ENCODE peak calls at places on chromosomes 16 and 17, in five cellular contexts. Q is CD8-positive, alpha-beta T cell; P is activated naive CD8-positive, alpha-beta T cell treated with anti-CD3 and anti-CD28 coated beads for 36 hours; A is LoVo; L is stimulated activated CD4-positive, alpha-beta T cell treated with anti-CD3 and anti-CD28 coated beads, Interleukin-2, amount 100 ng/mL, for 4 hours. N is an unnamed sample.

GRCh38 chr16:58269526-58269925 is 25.3 kb downstream of the PRSS54 start:
- DNase-seq in P (no peak), L (no peak), Q (no peak), A (no peak), N (no peak)

GRCh38 chr17:30449480-30449879 is 27.7 kb upstream of the GOSR1 start:
- DNase-seq in Q (no peak), P (no peak), A (no peak), L (no peak), N (no peak)

GRCh38 chr17:34205401-34205800 is 49.7 kb upstream of the CCL2 start:
- DNase-seq in A (no peak), L (no peak), P (no peak), Q (no peak), N (no peak)

GRCh38 chr17:49315551-49315951 is 46.5 kb downstream of the ZNF652 start:
- DNase-seq in L (peak), Q (peak), P (peak), A (peak), N (peak)

GRCh38 chr17:57369509-57369945 is 113.2 kb downstream of the MSI2 start:
- DNase-seq in A (peak), Q (no peak), P (no peak), L (no peak), N (no peak)

GRCh38 chr17:6279659-6280058 is 155.3 kb downstream of the AIPL1 start:
- DNase-seq in A (peak), Q (no peak), L (no peak), P (no peak), N (no peak)

GRCh38 chr17:39618252-39618913 is 8.4 kb upstream of the PPP1R1B start:
- DNase-seq in Q (no peak), P (no peak), L (no peak), A (no peak), N (no peak)

GRCh38 chr17:4194796-4195195 is 51.8 kb downstream of the CYB5D2 start:
- DNase-seq in A (no peak), L (no peak), P (no peak), Q (no peak), N (no peak)

GRCh38 chr17:39100530-39100929 is 50.9 kb downstream of the PLXDC1 start:
- DNase-seq in A (no peak), L (no peak), P (no peak), Q (no peak), N (no peak)

GRCh38 chr16:54284319-54284930 is 2.2 kb downstream of the IRX3 start:
- DNase-seq in L (no peak), A (no peak), Q (no peak), P (no peak), N (no peak)

GRCh38 chr17:5500804-5501391 is 14.5 kb downstream of the MIS12 start:
- DNase-seq in Q (peak), L (peak), A (no peak), P (peak), N (peak)

GRCh38 chr17:56824503-56824902 is 9.2 kb downstream of the C17orf67 start:
- DNase-seq in Q (no peak), A (no peak), P (no peak), L (no peak), N (no peak)

GRCh38 chr16:50567651-50568050 is 19.5 kb downstream of the NKD1 start:
- DNase-seq in A (no peak), Q (no peak), P (no peak), L (no peak), N (no peak)

GRCh38 chr17:58111676-58112075 is 28.5 kb downstream of the DYNLL2 start:
- DNase-seq in L (no peak), P (no peak), A (no peak), Q (no peak), N (no peak)

GRCh38 chr17:77727216-77727615 is 231.3 kb upstream of the TNRC6C start:
- DNase-seq in L (no peak), A (no peak), Q (peak), P (no peak), N (no peak)

N was measured in activated T-helper 2 cell treated with anti-CD3 and anti-CD28 coated beads, Interferon-gamma antibody, Interleukin-2, Interleukin-4, amounts not matched to agents 10 μg/mL and 5 μg/mL and 100 μg/mL, durations not matched to agents 14 hours and 24 hours and 36 hours.